ENCODE peak calls at places on chromosomes 11 and 22, in four cellular contexts. Q, N, T and F are unnamed samples.

GRCh38 chr11:72831521-72832300 is 17.5 kb downstream of the ATG16L2 start:
- DNase-seq in Q (peak), N (peak), T (peak), F (peak)

GRCh38 chr11:10750838-10751580 is at the start of gene CTR9:
- DNase-seq in T (peak), Q (peak), N (peak), F (peak)

GRCh38 chr22:49582171-49582570 is 245.5 kb downstream of the BRD1 start:
- DNase-seq in Q (no peak), T (no peak), N (no peak), F (no peak)

GRCh38 chr11:19959697-19960096 is 200.6 kb downstream of the DBX1 start:
- DNase-seq in T (no peak), Q (no peak), N (no peak), F (no peak)

GRCh38 chr22:19517171-19517500 is 7.1 kb downstream of the CLDN5 start:
- DNase-seq in T (no peak), N (no peak), Q (no peak), F (no peak)

GRCh38 chr11:73140213-73141030 is 1.7 kb downstream of the FCHSD2 start:
- DNase-seq in Q (peak), N (no peak), T (peak), F (peak)

GRCh38 chr11:35115688-35116030 is 23.3 kb upstream of the CD44 start:
- DNase-seq in N (no peak), Q (no peak), T (no peak), F (no peak)

GRCh38 chr11:4665424-4665823 is 21.6 kb downstream of the OR51E1 start:
- DNase-seq in Q (no peak), N (no peak), T (peak), F (no peak)

GRCh38 chr11:61713464-61713863 is 33.3 kb downstream of the DAGLA start:
- DNase-seq in N (no peak), Q (no peak), T (no peak), F (no peak)

GRCh38 chr22:42277988-42278776 is 7.7 kb upstream of the TCF20 start:
- DNase-seq in Q (no peak), T (no peak), N (no peak), F (no peak)

GRCh38 chr11:73241300-73241699 is 23.2 kb downstream of the P2RY2 start:
- DNase-seq in N (no peak), Q (no peak), T (no peak), F (no peak)

GRCh38 chr11:113241190-113242051 is 73.0 kb upstream of the TTC12 start:
- DNase-seq in T (no peak), N (no peak), Q (no peak), F (no peak)

GRCh38 chr11:12185914-12186313 is 75.5 kb downstream of the MICAL2 start:
- DNase-seq in N (no peak), Q (no peak), T (peak), F (peak)

GRCh38 chr11:12724301-12725046 is 50.3 kb downstream of the TEAD1 start:
- DNase-seq in N (no peak), T (peak), Q (no peak), F (peak)

GRCh38 chr11:101279728-101280127 is 150.1 kb upstream of the PGR start:
- DNase-seq in Q (no peak), N (no peak), T (no peak), F (no peak)

GRCh38 chr11:19200410-19201201 is 1.2 kb downstream of the CSRP3 start:
- DNase-seq in T (peak), N (no peak), Q (no peak), F (peak)

GRCh38 chr22:47588583-47588970 is 826.1 kb downstream of the TBC1D22A start:
- DNase-seq in N (no peak), T (no peak), Q (no peak), F (no peak)

GRCh38 chr11:133795088-133795487 is 50.2 kb downstream of the SPATA19 start:
- DNase-seq in Q (no peak), T (no peak), N (no peak), F (no peak)

GRCh38 chr11:43944761-43945311 is 2.4 kb downstream of the C11orf96 start:
- DNase-seq in Q (peak), T (no peak), N (peak), F (peak)

GRCh38 chr11:74417860-74418508 is 19.8 kb upstream of the PGM2L1 start:
- DNase-seq in Q (no peak), N (no peak), T (peak), F (no peak)